ENCODE peak calls at places on chromosomes 7 and 10, in four cellular contexts. One of them, this sample, is unnamed.

GRCh38 chr7:115748123-115748738 is 282.3 kb downstream of the TFEC start:
- DNase-seq in astrocyte of the spinal cord: peak; percentile 3
- DNase-seq in endodermal cell: no peak
- DNase-seq in BJ: no peak
- DNase-seq in this sample: peak; percentile 5

GRCh38 chr10:79304479-79305087 is 42.7 kb upstream of the PPIF start:
- DNase-seq in astrocyte of the spinal cord: no peak
- DNase-seq in BJ: no peak
- DNase-seq in endodermal cell: no peak
- DNase-seq in this sample: no peak

GRCh38 chr10:130930821-130931220 is 380.7 kb downstream of the TCERG1L start:
- DNase-seq in endodermal cell: peak; percentile 8
- DNase-seq in BJ: no peak
- DNase-seq in astrocyte of the spinal cord: no peak
- DNase-seq in this sample: no peak

GRCh38 chr10:90652519-90652918 is 205.3 kb downstream of the HTR7 start:
- DNase-seq in endodermal cell: peak; percentile 59
- DNase-seq in astrocyte of the spinal cord: peak; percentile 48
- DNase-seq in BJ: no peak
- DNase-seq in this sample: peak; percentile 38

GRCh38 chr7:124152859-124153692 is 120.2 kb upstream of the TMEM229A start:
- DNase-seq in BJ: no peak
- DNase-seq in astrocyte of the spinal cord: peak; percentile 50
- DNase-seq in endodermal cell: peak; percentile 74
- DNase-seq in this sample: peak; percentile 29

GRCh38 chr7:27606270-27607209 is 56.1 kb downstream of the HIBADH start:
- DNase-seq in BJ: peak; percentile 51
- DNase-seq in astrocyte of the spinal cord: peak; percentile 71
- DNase-seq in endodermal cell: no peak
- DNase-seq in this sample: peak; percentile 89

GRCh38 chr10:5195727-5196374 is 786 bp upstream of the AKR1C4 start:
- DNase-seq in astrocyte of the spinal cord: no peak
- DNase-seq in endodermal cell: no peak
- DNase-seq in BJ: no peak
- DNase-seq in this sample: no peak

GRCh38 chr7:12257582-12257981 is 46.5 kb downstream of the TMEM106B start:
- DNase-seq in endodermal cell: no peak
- DNase-seq in astrocyte of the spinal cord: peak; percentile 59
- DNase-seq in BJ: no peak
- DNase-seq in this sample: peak; percentile 80

GRCh38 chr10:50395279-50395678 is 144.0 kb upstream of the ASAH2 start:
- DNase-seq in BJ: no peak
- DNase-seq in endodermal cell: no peak
- DNase-seq in astrocyte of the spinal cord: no peak
- DNase-seq in this sample: peak; percentile 74

GRCh38 chr10:61588770-61589211 is 73.9 kb upstream of the CABCOCO1 start:
- DNase-seq in endodermal cell: no peak
- DNase-seq in BJ: no peak
- DNase-seq in astrocyte of the spinal cord: no peak
- DNase-seq in this sample: peak; percentile 23

GRCh38 chr7:66313913-66314568 is 108.9 kb downstream of the TPST1 start:
- DNase-seq in astrocyte of the spinal cord: no peak
- DNase-seq in endodermal cell: no peak
- DNase-seq in BJ: no peak
- DNase-seq in this sample: no peak

GRCh38 chr10:71260622-71261325 is 48.4 kb downstream of the UNC5B start:
- DNase-seq in endodermal cell: peak; percentile 84
- DNase-seq in astrocyte of the spinal cord: peak; percentile 90
- DNase-seq in BJ: peak; percentile 63
- DNase-seq in this sample: peak; percentile 91

GRCh38 chr7:44265733-44266132 is 59.7 kb downstream of the CAMK2B start:
- DNase-seq in astrocyte of the spinal cord: no peak
- DNase-seq in endodermal cell: no peak
- DNase-seq in BJ: no peak
- DNase-seq in this sample: no peak

GRCh38 chr7:109984726-109985125 is 1106.2 kb upstream of the LRRN3 start:
- DNase-seq in BJ: no peak
- DNase-seq in endodermal cell: no peak
- DNase-seq in astrocyte of the spinal cord: no peak
- DNase-seq in this sample: no peak

GRCh38 chr7:74027683-74028320 is at the start of gene ELN:
- DNase-seq in BJ: no peak
- DNase-seq in endodermal cell: peak; percentile 72
- DNase-seq in astrocyte of the spinal cord: no peak
- DNase-seq in this sample: peak; percentile 34

GRCh38 chr7:74138334-74138867 is 35.8 kb upstream of the EIF4H start:
- DNase-seq in astrocyte of the spinal cord: no peak
- DNase-seq in endodermal cell: peak; percentile 87
- DNase-seq in BJ: no peak
- DNase-seq in this sample: no peak

GRCh38 chr7:6614941-6615737 is at the start of gene ZNF853:
- DNase-seq in endodermal cell: peak; percentile 85
- DNase-seq in BJ: no peak
- DNase-seq in astrocyte of the spinal cord: no peak
- DNase-seq in this sample: no peak

GRCh38 chr10:98212204-98212603 is 55.8 kb downstream of the LOXL4 start:
- DNase-seq in astrocyte of the spinal cord: no peak
- DNase-seq in BJ: no peak
- DNase-seq in endodermal cell: no peak
- DNase-seq in this sample: no peak

GRCh38 chr10:15123749-15124184 is 26.6 kb downstream of the RPP38 start:
- DNase-seq in BJ: peak; percentile 65
- DNase-seq in endodermal cell: no peak
- DNase-seq in astrocyte of the spinal cord: peak; percentile 54
- DNase-seq in this sample: peak; percentile 95

GRCh38 chr7:107948645-107949442 is 54.1 kb downstream of the LAMB1 start:
- DNase-seq in endodermal cell: no peak
- DNase-seq in astrocyte of the spinal cord: peak; percentile 93
- DNase-seq in BJ: peak; percentile 81
- DNase-seq in this sample: peak; percentile 76

GRCh38 chr7:964401-965231 is 10.1 kb upstream of the ADAP1 start:
- DNase-seq in endodermal cell: peak; percentile 78
- DNase-seq in astrocyte of the spinal cord: peak; percentile 59
- DNase-seq in BJ: no peak
- DNase-seq in this sample: peak; percentile 75

GRCh38 chr10:113454341-113455061 is 98.4 kb upstream of the HABP2 start:
- DNase-seq in astrocyte of the spinal cord: peak; percentile 35
- DNase-seq in endodermal cell: peak; percentile 91
- DNase-seq in BJ: no peak
- DNase-seq in this sample: peak; percentile 42

GRCh38 chr7:6092953-6093354 is 61.8 kb downstream of the ANKRD61 start:
- DNase-seq in BJ: no peak
- DNase-seq in astrocyte of the spinal cord: no peak
- DNase-seq in endodermal cell: no peak
- DNase-seq in this sample: no peak

GRCh38 chr10:3398825-3399646 is 226.5 kb upstream of the PITRM1 start:
- DNase-seq in endodermal cell: no peak
- DNase-seq in BJ: peak; percentile 19
- DNase-seq in astrocyte of the spinal cord: no peak
- DNase-seq in this sample: no peak

GRCh38 chr10:31803606-31804195 is 124.9 kb downstream of the ARHGAP12 start:
- DNase-seq in BJ: no peak
- DNase-seq in endodermal cell: no peak
- DNase-seq in astrocyte of the spinal cord: peak; percentile 10
- DNase-seq in this sample: no peak

GRCh38 chr7:1248459-1249131 is 15.9 kb downstream of the UNCX start:
- DNase-seq in endodermal cell: peak; percentile 78
- DNase-seq in BJ: no peak
- DNase-seq in astrocyte of the spinal cord: no peak
- DNase-seq in this sample: no peak

GRCh38 chr10:69728335-69728861 is 73.3 kb upstream of the COL13A1 start:
- DNase-seq in astrocyte of the spinal cord: peak; percentile 76
- DNase-seq in BJ: no peak
- DNase-seq in endodermal cell: peak; percentile 71
- DNase-seq in this sample: peak; percentile 65

GRCh38 chr10:112724404-112724991 is 225.5 kb upstream of the TCF7L2 start:
- DNase-seq in BJ: no peak
- DNase-seq in astrocyte of the spinal cord: no peak
- DNase-seq in endodermal cell: no peak
- DNase-seq in this sample: peak; percentile 36

GRCh38 chr10:43427166-43427825 is 9.6 kb upstream of the ZNF487 start:
- DNase-seq in astrocyte of the spinal cord: no peak
- DNase-seq in BJ: no peak
- DNase-seq in endodermal cell: no peak
- DNase-seq in this sample: no peak

GRCh38 chr10:125928928-125929585 is 32.7 kb downstream of the FANK1 start:
- DNase-seq in astrocyte of the spinal cord: no peak
- DNase-seq in endodermal cell: no peak
- DNase-seq in BJ: no peak
- DNase-seq in this sample: no peak

GRCh38 chr7:104984591-104985258 is 29.3 kb upstream of the KMT2E start:
- DNase-seq in endodermal cell: no peak
- DNase-seq in BJ: no peak
- DNase-seq in astrocyte of the spinal cord: no peak
- DNase-seq in this sample: peak; percentile 52

GRCh38 chr7:36066021-36066664 is 86.9 kb upstream of the EEPD1 start:
- DNase-seq in astrocyte of the spinal cord: no peak
- DNase-seq in BJ: no peak
- DNase-seq in endodermal cell: no peak
- DNase-seq in this sample: no peak
- TF ChIP-seq CTCF in astrocyte of the spinal cord: no peak
- TF ChIP-seq CTCF in BJ: no peak
- TF ChIP-seq CTCF in endodermal cell: no peak
- TF ChIP-seq CTCF in this sample: no peak

GRCh38 chr7:128030999-128031681 is at the start of gene LRRC4:
- DNase-seq in astrocyte of the spinal cord: peak; percentile 37
- DNase-seq in BJ: no peak
- DNase-seq in endodermal cell: peak; percentile 83
- DNase-seq in this sample: peak; percentile 52

GRCh38 chr7:128032605-128033235 is 1.5 kb upstream of the LRRC4 start:
- DNase-seq in astrocyte of the spinal cord: no peak
- DNase-seq in BJ: no peak
- DNase-seq in endodermal cell: peak; percentile 78
- DNase-seq in this sample: no peak

GRCh38 chr7:128033246-128033645 is 2.0 kb upstream of the LRRC4 start:
- DNase-seq in BJ: no peak
- DNase-seq in astrocyte of the spinal cord: no peak
- DNase-seq in endodermal cell: no peak
- DNase-seq in this sample: no peak

GRCh38 chr7:128030263-128030998 is 806 bp downstream of the LRRC4 start:
- DNase-seq in endodermal cell: peak; percentile 77
- DNase-seq in BJ: no peak
- DNase-seq in astrocyte of the spinal cord: no peak
- DNase-seq in this sample: no peak

DNA sequence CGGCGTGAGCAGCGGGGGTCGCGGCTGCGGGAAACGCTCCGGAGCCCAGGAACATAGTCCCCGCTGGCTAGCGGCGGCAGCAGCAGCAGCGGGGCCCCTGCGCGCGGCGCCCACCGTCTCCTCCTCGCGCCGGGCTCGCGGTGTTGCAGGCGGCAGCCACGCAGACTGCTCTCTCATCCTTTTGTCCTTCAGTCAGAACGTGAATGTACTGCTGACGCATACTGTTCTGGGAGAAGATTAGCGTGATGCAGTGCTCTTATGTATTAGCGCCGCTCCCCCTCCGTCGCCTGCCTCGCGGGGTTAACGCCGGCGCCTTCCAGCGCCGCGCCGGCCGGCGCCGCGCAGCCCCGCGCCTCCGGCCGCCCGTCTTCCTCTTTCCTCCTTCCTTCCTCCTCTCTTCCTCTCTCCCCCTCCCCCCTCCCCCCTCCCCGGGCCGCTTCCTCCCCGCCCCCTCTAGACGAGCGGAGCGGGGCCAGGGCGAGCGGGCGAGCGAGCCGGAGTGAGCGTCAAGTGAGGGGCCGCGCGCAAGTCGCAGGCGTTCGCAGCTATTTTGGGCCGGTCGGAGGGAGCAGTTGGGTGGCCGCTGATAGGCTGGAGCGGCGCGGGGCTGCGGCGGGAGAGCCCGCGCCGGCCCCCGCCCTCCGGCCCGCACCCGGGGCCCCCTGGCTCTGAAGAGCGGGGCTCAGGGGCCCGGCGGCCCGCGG is 816 bp upstream of the LRRC4 start:
- DNase-seq in endodermal cell: peak; percentile 84
- DNase-seq in astrocyte of the spinal cord: peak; percentile 87
- DNase-seq in BJ: peak; percentile 36
- DNase-seq in this sample: peak; percentile 91
- TF ChIP-seq CTCF in endodermal cell: peak; percentile 44
- TF ChIP-seq CTCF in astrocyte of the spinal cord: peak; percentile 38
- TF ChIP-seq CTCF in BJ: peak; percentile 30
- TF ChIP-seq CTCF in this sample: peak; percentile 25

DNA sequence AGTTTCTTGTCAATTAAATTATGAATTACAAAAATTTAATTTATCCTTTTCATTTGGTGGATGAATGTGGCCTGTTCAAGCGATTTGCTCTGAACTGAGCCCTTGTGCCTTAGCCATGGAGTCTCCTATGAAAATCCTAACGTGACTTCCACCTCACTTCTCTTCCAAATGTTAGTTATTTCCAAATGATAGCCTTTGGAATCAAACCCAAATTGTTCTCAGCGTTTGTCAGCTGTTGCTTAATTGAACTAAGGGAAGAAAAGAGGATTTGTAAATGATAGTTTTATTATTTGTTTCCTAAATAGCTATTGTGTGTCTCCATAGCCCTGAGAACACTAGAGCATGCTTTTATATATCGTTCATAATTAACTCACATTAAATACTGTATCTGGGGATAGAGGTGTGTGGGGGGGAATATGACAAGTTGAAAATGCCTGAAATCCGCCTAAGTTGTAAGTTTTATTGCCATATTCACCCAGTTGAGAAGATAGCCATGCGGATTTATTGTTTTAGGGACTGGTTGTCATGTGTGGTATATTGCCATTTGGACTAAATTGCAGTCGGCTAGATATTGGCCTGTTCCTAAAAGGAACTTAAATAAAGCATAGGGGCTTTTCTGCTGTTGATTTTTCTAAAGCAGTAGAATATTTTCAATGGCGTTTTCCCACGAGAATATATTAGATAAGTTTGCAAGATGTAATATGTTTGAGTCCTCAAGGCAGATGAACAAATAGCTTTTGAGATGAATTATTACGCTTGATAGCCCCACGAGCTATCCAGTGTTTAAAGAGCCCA is 2.6 kb downstream of the CELF2 start:
- DNase-seq in endodermal cell: no peak
- DNase-seq in BJ: no peak
- DNase-seq in astrocyte of the spinal cord: no peak
- DNase-seq in this sample: no peak
- TF ChIP-seq CTCF in endodermal cell: no peak
- TF ChIP-seq CTCF in BJ: no peak
- TF ChIP-seq CTCF in astrocyte of the spinal cord: no peak
- TF ChIP-seq CTCF in this sample: no peak

GRCh38 chr7:94561841-94562514 is 52.4 kb downstream of the CASD1 start:
- DNase-seq in BJ: peak; percentile 5
- DNase-seq in endodermal cell: no peak
- DNase-seq in astrocyte of the spinal cord: peak; percentile 36
- DNase-seq in this sample: peak; percentile 32
- TF ChIP-seq CTCF in BJ: no peak
- TF ChIP-seq CTCF in endodermal cell: no peak
- TF ChIP-seq CTCF in astrocyte of the spinal cord: no peak
- TF ChIP-seq CTCF in this sample: no peak

This sample was measured in fibroblast of villous mesenchyme.